ENCODE peak calls at places on chromosomes 3 and 15, in seven cellular contexts. N is H9, Y is mesendoderm, S is IMR-90, T is mesenchymal stem cell, E is H1, W is trophoblast cell. C is an unnamed sample.
A peak's percentile ranks its signal among the peaks of the same experiment; 100 is the strongest.

GRCh38 chr3:126003447-126004190 is 34.6 kb downstream of the ROPN1B start:
- DNase-seq in N (no peak), E (no peak), S (no peak), Y (no peak), T (no peak), W (no peak), C (no peak)

GRCh38 chr3:78978037-78978436 is 789.8 kb downstream of the ROBO1 start:
- DNase-seq in N (no peak), E (no peak), W (no peak), T (peak; percentile 27), S (peak; percentile 28), Y (peak; percentile 45), C (no peak)

GRCh38 chr3:122668930-122669730 is 11.5 kb upstream of the PARP14 start:
- DNase-seq in N (no peak), S (peak; percentile 84), Y (no peak), T (peak; percentile 53), W (peak; percentile 21), E (no peak), C (no peak)

GRCh38 chr3:4898454-4899313 is 80.6 kb upstream of the BHLHE40 start:
- DNase-seq in N (no peak), Y (peak; percentile 51), T (peak; percentile 73), S (peak; percentile 9), E (no peak), W (no peak), C (no peak)

GRCh38 chr3:127438951-127439350 is 151.1 kb upstream of the PRR20G start:
- DNase-seq in Y (no peak), E (peak; percentile 20), T (no peak), N (peak; percentile 16), W (no peak), S (no peak), C (no peak)

GRCh38 chr15:51325167-51325566 is 13.2 kb downstream of the CYP19A1 start:
- DNase-seq in Y (no peak), W (no peak), S (no peak), E (no peak), N (no peak), T (no peak), C (no peak)

GRCh38 chr3:139506792-139507191 is 30.5 kb upstream of the RBP2 start:
- DNase-seq in E (no peak), T (no peak), Y (peak; percentile 68), S (no peak), N (peak; percentile 52), W (no peak), C (no peak)

GRCh38 chr15:74226761-74227540 is 9.2 kb upstream of the CCDC33 start:
- DNase-seq in T (no peak), E (no peak), N (no peak), S (no peak), W (no peak), Y (no peak), C (no peak)

GRCh38 chr3:51718547-51719412 is 11.9 kb downstream of the GRM2 start:
- DNase-seq in E (peak; percentile 92), S (peak; percentile 20), W (peak; percentile 40), T (peak; percentile 23), Y (peak; percentile 91), N (peak; percentile 92), C (peak; percentile 63)

GRCh38 chr3:188860147-188860546 is 311.6 kb upstream of the TPRG1 start:
- DNase-seq in T (peak; percentile 30), E (no peak), W (no peak), N (no peak), Y (no peak), S (peak; percentile 40), C (no peak)

GRCh38 chr3:111837112-111837511 is 22.0 kb upstream of the PHLDB2 start:
- DNase-seq in S (no peak), W (no peak), N (no peak), T (no peak), E (no peak), Y (no peak), C (no peak)

GRCh38 chr15:75431682-75432081 is 19.8 kb downstream of the SIN3A start:
- DNase-seq in N (no peak), Y (no peak), T (peak; percentile 30), S (no peak), E (no peak), W (no peak), C (no peak)
- H4K8ac ChIP-seq in N (no peak overlapping the region), Y (no peak overlapping the region), T (no peak overlapping the region), S (no peak overlapping the region), E (no peak overlapping the region), W (no peak overlapping the region), C (no peak overlapping the region)

GRCh38 chr15:34726407-34727100 is 28.2 kb downstream of the GJD2 start:
- DNase-seq in W (peak; percentile 7), Y (peak; percentile 73), S (peak; percentile 41), N (no peak), T (no peak), E (no peak), C (no peak)
- H3K4me1 ChIP-seq in W (peaks cover 10% of the 10 kb centered on the region), Y (no peaks in the 10 kb centered on the region), S (peaks cover 11% of the 10 kb centered on the region), N (peaks cover 11% of the 10 kb centered on the region), T (peaks cover 5% of the 10 kb centered on the region), E (peaks cover 15% of the 10 kb centered on the region), C (peaks cover 2% of the 10 kb centered on the region)

DNA sequence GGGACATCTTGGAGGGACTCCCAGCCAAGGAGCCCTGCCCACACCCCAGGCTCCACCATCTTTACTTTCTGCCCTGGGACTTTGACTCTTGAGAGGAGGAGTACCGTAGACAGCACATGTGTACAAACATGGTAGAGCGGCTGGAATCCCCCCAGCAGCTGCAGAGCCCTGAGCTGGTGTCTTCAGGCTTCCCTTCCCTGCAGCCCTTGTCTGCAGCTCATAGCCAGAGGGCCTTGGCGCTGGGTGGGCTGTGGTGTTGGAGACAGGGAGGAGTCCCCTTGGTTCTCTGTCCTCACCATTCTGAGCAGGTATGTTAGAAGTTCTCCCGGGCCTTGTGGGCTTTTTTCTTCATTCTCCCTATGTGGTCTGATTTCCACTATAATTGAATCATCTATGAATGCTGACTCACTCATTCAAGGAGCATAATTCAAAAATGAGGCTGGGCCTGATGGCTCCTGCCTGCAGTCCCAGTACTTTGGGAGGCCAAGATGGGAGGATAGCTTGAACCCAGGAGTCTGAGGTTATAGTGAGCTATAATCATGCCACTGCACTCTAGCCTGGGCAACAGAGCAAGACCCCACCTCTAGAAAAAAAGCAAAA is 97.8 kb upstream of the MEF2A start:
- DNase-seq in S (peak; percentile 31), T (no peak), N (no peak), Y (no peak), W (no peak), E (no peak), C (no peak)
- H4K8ac ChIP-seq in S (no peak overlapping the region), T (no peak overlapping the region), N (no peak overlapping the region), Y (no peak overlapping the region), W (no peak overlapping the region), E (no peak overlapping the region), C (no peak overlapping the region)

GRCh38 chr3:58016710-58017109 is 8.5 kb downstream of the FLNB start:
- DNase-seq in T (no peak), W (no peak), Y (no peak), E (no peak), N (no peak), S (no peak), C (no peak)
- H3K4me1 ChIP-seq in T (peaks cover 43% of the 10 kb centered on the region), W (peaks cover 41% of the 10 kb centered on the region), Y (peaks cover 22% of the 10 kb centered on the region), E (peaks cover 14% of the 10 kb centered on the region), N (peaks cover 18% of the 10 kb centered on the region), S (peaks cover 32% of the 10 kb centered on the region), C (peaks cover 2% of the 10 kb centered on the region)

GRCh38 chr3:95508124-95508523 is 1306.3 kb upstream of the EPHA6 start:
- DNase-seq in S (no peak), E (no peak), W (no peak), N (no peak), Y (no peak), T (no peak), C (no peak)

GRCh38 chr3:95514260-95514659 is 1300.1 kb upstream of the EPHA6 start:
- DNase-seq in S (no peak), N (no peak), W (no peak), E (no peak), T (no peak), Y (no peak), C (no peak)

DNA sequence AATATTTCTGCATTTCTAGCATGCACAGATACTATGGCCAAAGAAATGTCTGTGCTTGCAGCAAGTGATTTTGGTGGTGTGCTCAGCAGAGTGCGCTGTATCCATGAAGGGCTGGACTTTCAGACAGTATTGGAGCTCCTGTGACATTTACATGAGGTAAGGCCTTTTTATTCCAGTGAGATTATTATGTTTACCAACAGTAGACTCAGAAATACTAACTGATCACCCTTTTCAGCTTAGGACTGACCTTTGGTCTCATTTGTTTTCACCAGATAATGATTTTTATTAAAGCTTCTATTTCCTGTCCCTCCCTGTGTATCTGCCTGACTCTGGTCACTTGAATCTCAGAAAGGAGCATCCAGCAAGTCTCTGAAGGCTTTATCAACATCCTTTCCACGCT is 1302.5 kb upstream of the EPHA6 start:
- DNase-seq in E (no peak), T (no peak), N (no peak), W (no peak), S (no peak), Y (no peak), C (no peak)
- H4K8ac ChIP-seq in E (no peak overlapping the region), T (no peak overlapping the region), N (no peak overlapping the region), W (no peak overlapping the region), S (no peak overlapping the region), Y (no peak overlapping the region), C (no peak overlapping the region)

GRCh38 chr15:67105991-67106763 is 40.8 kb downstream of the SMAD3 start:
- DNase-seq in S (no peak), W (no peak), T (no peak), Y (no peak), E (no peak), N (no peak), C (no peak)

GRCh38 chr15:67106764-67107013 is 41.3 kb downstream of the SMAD3 start:
- DNase-seq in N (no peak), T (no peak), W (no peak), E (no peak), Y (peak; percentile 89), S (no peak), C (no peak)

GRCh38 chr15:67105065-67105951 is 39.9 kb downstream of the SMAD3 start:
- DNase-seq in S (peak; percentile 99), T (peak; percentile 97), N (no peak), Y (peak; percentile 80), W (peak; percentile 93), E (no peak), C (no peak)

GRCh38 chr15:67108122-67108871 is 42.9 kb downstream of the SMAD3 start:
- DNase-seq in N (no peak), E (no peak), T (peak; percentile 80), S (no peak), W (no peak), Y (no peak), C (no peak)

GRCh38 chr15:67107014-67107812 is 41.8 kb downstream of the SMAD3 start:
- DNase-seq in E (no peak), W (peak; percentile 80), N (no peak), Y (no peak), S (peak; percentile 100), T (peak; percentile 99), C (no peak)
- H3K4me1 ChIP-seq in E (peaks cover 3% of the 10 kb centered on the region), W (peaks cover 39% of the 10 kb centered on the region), N (peaks cover 2% of the 10 kb centered on the region), Y (peaks cover 28% of the 10 kb centered on the region), S (peaks cover 65% of the 10 kb centered on the region), T (peaks cover 53% of the 10 kb centered on the region), C (peaks cover 27% of the 10 kb centered on the region)